ENCODE peak calls at places on chromosomes 11 and 22, in five cellular contexts. I is AG09319, S is nephron progenitor cell, N is epithelial cell of esophagus, G is cardiac fibroblast. R is an unnamed sample.

GRCh38 chr11:79461144-79461543 is 20.3 kb upstream of the TENM4 start:
- DNase-seq in I (no peak), N (peak; percentile 76), S (peak; percentile 40), G (peak; percentile 61), R (no peak)

GRCh38 chr22:49016909-49017768 is 810.5 kb downstream of the BRD1 start:
- DNase-seq in G (no peak), N (no peak), S (no peak), I (no peak), R (no peak)

GRCh38 chr11:70002433-70002832 is 75.7 kb upstream of the ANO1 start:
- DNase-seq in G (no peak), N (no peak), I (no peak), S (no peak), R (no peak)

GRCh38 chr22:45832959-45833580 is 143.9 kb downstream of the WNT7B start:
- DNase-seq in G (no peak), S (no peak), I (no peak), N (peak; percentile 81), R (no peak)

GRCh38 chr11:130409618-130410388 is 18.6 kb downstream of the ADAMTS8 start:
- DNase-seq in G (no peak), I (no peak), N (no peak), S (no peak), R (no peak)

GRCh38 chr11:36037031-36037430 is 93.2 kb downstream of the LDLRAD3 start:
- DNase-seq in I (no peak), S (no peak), G (peak; percentile 69), N (peak; percentile 22), R (no peak)

GRCh38 chr11:65493367-65494176 is 5.3 kb upstream of the MALAT1 start:
- DNase-seq in S (no peak), I (peak; percentile 85), N (peak; percentile 100), G (peak; percentile 97), R (no peak)

GRCh38 chr11:69909561-69910518 is 90.6 kb upstream of the FGF3 start:
- DNase-seq in S (peak; percentile 60), I (no peak), N (no peak), G (no peak), R (peak; percentile 38)

GRCh38 chr11:61133956-61134662 is 27.1 kb downstream of the VPS37C start:
- DNase-seq in N (no peak), I (no peak), G (no peak), S (no peak), R (no peak)

GRCh38 chr11:119673389-119674336 is 55.3 kb downstream of the NECTIN1 start:
- DNase-seq in I (no peak), G (no peak), N (no peak), S (no peak), R (no peak)

GRCh38 chr22:19981961-19982920 is 34.4 kb downstream of the ARVCF start:
- DNase-seq in G (no peak), I (no peak), S (no peak), N (no peak), R (no peak)

GRCh38 chr11:109695696-109696095 is 273.7 kb downstream of the C11orf87 start:
- DNase-seq in S (no peak), I (no peak), G (peak; percentile 5), N (peak; percentile 87), R (no peak)

GRCh38 chr11:100849009-100849913 is 162.2 kb downstream of the ARHGAP42 start:
- DNase-seq in S (no peak), G (peak; percentile 82), I (peak; percentile 94), N (no peak), R (no peak)

GRCh38 chr11:6817668-6818067 is 18.2 kb upstream of the OR6A2 start:
- DNase-seq in G (no peak), N (no peak), S (no peak), I (no peak), R (no peak)

GRCh38 chr22:47050601-47051051 is 288.2 kb downstream of the TBC1D22A start:
- DNase-seq in N (no peak), I (no peak), S (no peak), G (no peak), R (no peak)

GRCh38 chr11:108620958-108621772 is 27.6 kb upstream of the EXPH5 start:
- DNase-seq in N (peak; percentile 63), I (no peak), S (no peak), G (peak; percentile 1), R (no peak)

GRCh38 chr11:64516226-64516625 is 74.8 kb upstream of the SLC22A12 start:
- DNase-seq in S (no peak), I (no peak), N (no peak), G (no peak), R (no peak)

GRCh38 chr11:19935507-19935906 is 222.9 kb downstream of the NAV2 start:
- DNase-seq in N (no peak), S (no peak), I (no peak), G (peak; percentile 62), R (no peak)

GRCh38 chr11:16603890-16604783 is 134.3 kb upstream of the C11orf58 start:
- DNase-seq in N (peak; percentile 33), G (peak; percentile 42), I (no peak), S (peak; percentile 60), R (peak; percentile 30)

GRCh38 chr11:118156531-118157185 is 4.0 kb upstream of the SCN4B start:
- DNase-seq in I (no peak), N (no peak), S (no peak), G (no peak), R (no peak)

GRCh38 chr11:122293298-122294023 is 177.4 kb upstream of the BLID start:
- DNase-seq in I (no peak), S (no peak), N (peak; percentile 19), G (peak; percentile 49), R (no peak)

GRCh38 chr22:38348751-38349496 is 31.7 kb upstream of the CSNK1E start:
- DNase-seq in G (no peak), N (no peak), S (no peak), I (no peak), R (no peak)

GRCh38 chr11:115132829-115133228 is 371.4 kb downstream of the CADM1 start:
- DNase-seq in N (peak; percentile 1), S (no peak), G (no peak), I (no peak), R (no peak)

GRCh38 chr22:48695251-48695650 is 1132.4 kb downstream of the BRD1 start:
- DNase-seq in N (no peak), S (no peak), I (no peak), G (no peak), R (no peak)

GRCh38 chr11:35981581-35981980 is 37.7 kb downstream of the LDLRAD3 start:
- DNase-seq in S (no peak), G (peak; percentile 73), N (no peak), I (no peak), R (no peak)

GRCh38 chr22:31346255-31346732 is at the start of gene PATZ1:
- DNase-seq in N (peak; percentile 57), I (peak; percentile 39), S (no peak), G (peak; percentile 86), R (peak; percentile 68)

DNA sequence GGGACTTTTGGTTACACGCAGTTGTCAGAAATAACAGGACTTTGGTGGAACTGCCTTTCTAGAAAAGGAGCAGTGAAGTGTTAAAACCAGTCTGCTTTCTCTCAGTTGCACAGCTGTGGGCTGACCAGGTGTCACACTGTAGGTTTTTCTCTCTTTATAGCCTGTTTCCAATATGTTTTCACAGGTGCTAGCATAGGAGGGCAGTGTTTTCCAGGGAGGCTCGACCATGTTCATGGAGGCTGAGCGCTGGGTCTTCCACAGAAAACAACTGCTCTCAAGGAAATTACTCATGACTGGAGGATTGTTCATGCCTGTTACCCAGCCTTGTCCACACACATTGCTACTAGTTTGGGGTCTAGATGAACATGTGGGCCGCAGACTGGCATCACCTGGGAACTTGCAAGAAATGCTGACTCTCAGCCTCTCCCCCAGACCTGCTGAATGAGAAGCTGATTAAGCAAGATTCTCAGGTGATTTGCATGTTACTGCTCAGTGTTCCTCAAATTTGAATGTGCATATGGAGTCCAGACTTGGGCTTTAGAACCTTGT is 157.7 kb downstream of the MAML2 start:
- DNase-seq in I (no peak), N (no peak), G (no peak), S (no peak), R (no peak)
- TF ChIP-seq CTCF in I (no peak), N (no peak), G (no peak), S (no peak), R (no peak)

GRCh38 chr11:101880208-101880607 is 34.6 kb upstream of the CEP126 start:
- DNase-seq in S (no peak), N (peak; percentile 75), G (peak; percentile 85), I (no peak), R (no peak)
- TF ChIP-seq CTCF in S (peak; percentile 11), N (peak; percentile 57), G (peak; percentile 62), I (peak; percentile 43), R (peak; percentile 52)

GRCh38 chr22:36322602-36322915 is 65.2 kb downstream of the MYH9 start:
- DNase-seq in N (no peak), S (no peak), I (no peak), G (no peak), R (no peak)

GRCh38 chr22:36323855-36324331 is 63.9 kb downstream of the MYH9 start:
- DNase-seq in N (no peak), I (no peak), G (peak; percentile 59), S (peak; percentile 43), R (no peak)

GRCh38 chr22:36321797-36322601 is 65.8 kb downstream of the MYH9 start:
- DNase-seq in I (no peak), N (no peak), S (no peak), G (no peak), R (no peak)

GRCh38 chr22:36324414-36324813 is 63.4 kb downstream of the MYH9 start:
- DNase-seq in N (no peak), I (no peak), G (peak; percentile 14), S (no peak), R (no peak)

GRCh38 chr22:36323182-36323854 is 64.4 kb downstream of the MYH9 start:
- DNase-seq in I (no peak), G (peak; percentile 95), S (no peak), N (no peak), R (no peak)
- TF ChIP-seq CTCF in I (no peak), G (no peak), S (no peak), N (no peak), R (no peak)

DNA sequence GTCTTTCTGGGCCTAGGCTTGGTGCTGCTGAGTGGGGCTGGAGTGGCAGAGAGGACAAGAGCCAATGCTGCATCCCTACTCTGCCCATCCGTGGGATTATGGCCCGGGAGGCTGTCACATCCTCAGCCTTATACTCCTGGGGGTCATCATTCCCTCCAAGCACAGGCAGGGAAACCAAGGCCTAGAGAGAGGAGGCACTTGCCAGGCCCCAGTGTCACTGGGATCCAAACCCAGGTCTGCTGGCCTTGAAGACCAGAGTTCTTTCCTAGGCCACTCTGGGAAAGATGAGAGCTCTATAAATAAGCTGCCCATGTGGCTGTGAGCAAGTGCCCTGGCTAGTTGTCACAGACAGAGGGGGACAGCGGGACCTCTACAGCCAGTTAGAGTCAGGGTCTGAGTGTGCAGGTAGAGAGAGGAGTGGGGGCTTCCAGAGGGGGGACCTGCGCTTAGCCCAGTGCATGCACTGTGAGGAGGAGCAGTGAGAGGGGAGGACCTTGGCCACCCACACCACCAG is 4.8 kb downstream of the RELT start:
- DNase-seq in N (no peak), G (no peak), S (no peak), I (no peak), R (no peak)
- TF ChIP-seq CTCF in N (no peak), G (no peak), S (no peak), I (no peak), R (no peak)

GRCh38 chr11:2930705-2931415 is 1.6 kb upstream of the PHLDA2 start:
- DNase-seq in S (peak; percentile 66), G (peak; percentile 53), N (peak; percentile 84), I (no peak), R (no peak)
- TF ChIP-seq CTCF in S (peak; percentile 31), G (peak; percentile 49), N (peak; percentile 66), I (peak; percentile 21), R (peak; percentile 59)

GRCh38 chr22:42704896-42705295 is 15.8 kb downstream of the A4GALT start:
- DNase-seq in N (no peak), I (no peak), S (no peak), G (no peak), R (no peak)
- TF ChIP-seq CTCF in N (no peak), I (no peak), S (no peak), G (no peak), R (no peak)

R was measured in neural crest cell.